ENCODE peak calls at places on chromosomes 16 and 17, in eight cellular contexts. F is kidney epithelial cell, P is GM06990, N is tibial artery, Y is body of pancreas, W is upper lobe of right lung, Q is AG04449, R is spleen. C is an unnamed sample.

GRCh38 chr16:11076259-11077018 is 132.1 kb downstream of the CLEC16A start:
- DNase-seq in F (no peak), P (peak; percentile 67), N (no peak), Y (no peak), W (no peak), Q (no peak), R (no peak), C (no peak)

GRCh38 chr16:30184430-30185140 is 1.2 kb downstream of the CORO1A start:
- DNase-seq in F (no peak), P (no peak), N (no peak), Y (peak; percentile 21), W (peak; percentile 70), Q (no peak), R (peak; percentile 94), C (no peak)

GRCh38 chr16:82358601-82359221 is 188.7 kb upstream of the MPHOSPH6 start:
- DNase-seq in F (no peak), P (no peak), N (no peak), Y (no peak), W (no peak), Q (no peak), R (no peak), C (no peak)

GRCh38 chr16:69127966-69128510 is 4.3 kb downstream of the CHTF8 start:
- DNase-seq in F (no peak), P (no peak), N (no peak), Y (no peak), W (peak; percentile 21), Q (no peak), R (no peak), C (no peak)

GRCh38 chr17:31841850-31842415 is 17.1 kb downstream of the COPRS start:
- DNase-seq in F (no peak), P (no peak), N (no peak), Y (peak; percentile 24), W (no peak), Q (no peak), R (no peak), C (no peak)

GRCh38 chr17:46770439-46770817 is 48.1 kb downstream of the WNT3 start:
- DNase-seq in F (no peak), P (no peak), N (no peak), Y (no peak), W (no peak), Q (no peak), R (no peak), C (no peak)

GRCh38 chr17:36019423-36019822 is 1.7 kb upstream of the CCL23 start:
- DNase-seq in F (no peak), P (no peak), N (no peak), Y (no peak), W (no peak), Q (no peak), R (no peak), C (no peak)

GRCh38 chr16:79713609-79714309 is 113.2 kb upstream of the MAF start:
- DNase-seq in F (no peak), P (no peak), N (no peak), Y (no peak), W (no peak), Q (no peak), R (no peak), C (no peak)

GRCh38 chr16:85473326-85473725 is 139.8 kb upstream of the GSE1 start:
- DNase-seq in F (no peak), P (no peak), N (no peak), Y (no peak), W (no peak), Q (no peak), R (no peak), C (no peak)

GRCh38 chr16:61050547-61050946 is 985.7 kb downstream of the CDH8 start:
- DNase-seq in F (no peak), P (peak; percentile 0), N (no peak), Y (no peak), W (peak; percentile 47), Q (no peak), R (no peak), C (no peak)

GRCh38 chr17:82246365-82247174 is 17.7 kb downstream of the SLC16A3 start:
- DNase-seq in F (no peak), P (no peak), N (no peak), Y (no peak), W (no peak), Q (no peak), R (peak; percentile 76), C (no peak)

GRCh38 chr17:8859029-8859803 is 8.3 kb downstream of the PIK3R6 start:
- DNase-seq in F (no peak), P (peak; percentile 64), N (peak; percentile 47), Y (no peak), W (peak; percentile 78), Q (no peak), R (no peak), C (no peak)

GRCh38 chr16:88618182-88618955 is 20.0 kb upstream of the IL17C start:
- DNase-seq in F (no peak), P (no peak), N (no peak), Y (peak; percentile 63), W (no peak), Q (no peak), R (no peak), C (no peak)

DNA sequence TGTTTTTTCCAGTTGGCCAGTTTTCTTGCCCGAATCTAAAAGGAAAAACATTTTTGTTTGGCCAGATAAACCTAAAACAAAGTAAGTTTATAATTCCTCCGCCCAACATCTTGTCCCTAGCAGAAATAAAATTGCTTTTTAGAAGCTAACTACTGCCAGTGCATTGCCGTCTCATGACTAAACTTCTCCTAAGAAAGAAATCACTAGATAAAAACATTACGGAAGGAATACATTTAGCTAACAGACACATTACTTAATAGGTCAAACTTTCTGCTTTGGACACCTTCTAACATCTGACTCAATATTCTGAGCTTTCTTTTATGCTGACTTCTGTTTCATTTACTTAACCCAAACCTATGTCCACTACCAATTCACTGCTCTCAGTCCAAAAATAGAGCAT is 36.2 kb downstream of the FBXL20 start:
- DNase-seq in F (no peak), P (no peak), N (no peak), Y (no peak), W (no peak), Q (no peak), R (no peak), C (no peak)
- H3K4me3 ChIP-seq in F (no peak overlapping the region), P (no peak overlapping the region), N (no peak overlapping the region), Y (no peak overlapping the region), W (no peak overlapping the region), Q (no peak overlapping the region), R (no peak overlapping the region), C (peak overlapping the region; percentile 59)

DNA sequence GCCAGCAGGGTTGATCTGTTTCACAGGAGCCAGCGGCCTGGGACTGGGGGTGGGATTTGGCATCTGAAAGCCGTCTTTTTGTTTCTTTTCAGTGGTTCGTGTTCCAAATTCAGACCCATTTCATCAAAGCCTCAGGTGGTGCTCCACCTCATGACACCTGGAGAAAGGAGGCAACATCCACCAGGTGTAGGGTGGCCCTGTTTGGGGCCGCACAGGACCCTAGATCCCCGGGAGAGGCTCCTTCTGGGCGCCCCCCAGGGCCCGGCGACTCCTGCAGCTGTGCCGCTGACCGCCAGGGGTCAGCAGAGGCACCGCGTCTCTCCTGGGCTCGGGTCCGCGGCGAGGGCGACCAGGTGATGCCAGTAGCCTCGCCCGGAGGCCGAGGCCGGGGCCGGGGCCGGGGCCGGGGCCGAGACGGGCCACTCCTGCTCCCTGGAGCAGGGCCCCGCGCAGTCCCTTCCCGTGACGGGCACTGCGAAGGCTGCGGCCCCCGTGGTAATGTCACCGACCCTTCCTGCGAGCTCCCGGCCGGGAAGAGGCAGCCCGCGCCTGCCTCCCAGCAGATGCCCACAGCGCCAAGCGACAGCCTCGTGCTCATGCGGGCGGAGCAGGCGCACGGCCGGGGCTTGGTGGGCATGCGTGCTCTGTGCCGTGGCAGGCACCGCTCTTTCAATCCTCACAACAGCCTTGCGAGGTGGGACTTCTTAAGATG is 118.6 kb downstream of the C16orf78 start:
- DNase-seq in F (no peak), P (no peak), N (peak; percentile 69), Y (peak; percentile 48), W (peak; percentile 72), Q (no peak), R (peak; percentile 83), C (no peak)
- H3K4me3 ChIP-seq in F (no peak overlapping the region), P (no peak overlapping the region), N (peak overlapping the region; percentile 39), Y (no peak overlapping the region), W (peak overlapping the region; percentile 14), Q (no peak overlapping the region), R (peak overlapping the region; percentile 29), C (peak overlapping the region; percentile 66)

GRCh38 chr17:65594585-65594940 is 33.1 kb upstream of the AXIN2 start:
- DNase-seq in F (no peak), P (no peak), N (no peak), Y (no peak), W (no peak), Q (no peak), R (no peak), C (no peak)

GRCh38 chr17:65595071-65595655 is 33.7 kb upstream of the AXIN2 start:
- DNase-seq in F (no peak), P (no peak), N (no peak), Y (no peak), W (no peak), Q (no peak), R (no peak), C (no peak)

GRCh38 chr17:65592131-65592965 is 30.9 kb upstream of the AXIN2 start:
- DNase-seq in F (no peak), P (no peak), N (no peak), Y (no peak), W (no peak), Q (no peak), R (no peak), C (no peak)

GRCh38 chr17:65593870-65594584 is 32.6 kb upstream of the AXIN2 start:
- DNase-seq in F (no peak), P (no peak), N (no peak), Y (no peak), W (no peak), Q (no peak), R (no peak), C (no peak)

GRCh38 chr17:65593092-65593869 is 31.8 kb upstream of the AXIN2 start:
- DNase-seq in F (no peak), P (no peak), N (no peak), Y (no peak), W (no peak), Q (no peak), R (no peak), C (no peak)
- H3K4me3 ChIP-seq in F (no peak overlapping the region), P (no peak overlapping the region), N (no peak overlapping the region), Y (no peak overlapping the region), W (no peak overlapping the region), Q (peak overlapping the region; percentile 43), R (no peak overlapping the region), C (no peak overlapping the region)

GRCh38 chr17:62750502-62751349 is 57.4 kb downstream of the MARCHF10 start:
- DNase-seq in F (peak; percentile 31), P (no peak), N (no peak), Y (peak; percentile 26), W (no peak), Q (no peak), R (no peak), C (no peak)
- H3K4me3 ChIP-seq in F (peak overlapping the region; percentile 19), P (no peak overlapping the region), N (no peak overlapping the region), Y (no peak overlapping the region), W (no peak overlapping the region), Q (no peak overlapping the region), R (no peak overlapping the region), C (no peak overlapping the region)

DNA sequence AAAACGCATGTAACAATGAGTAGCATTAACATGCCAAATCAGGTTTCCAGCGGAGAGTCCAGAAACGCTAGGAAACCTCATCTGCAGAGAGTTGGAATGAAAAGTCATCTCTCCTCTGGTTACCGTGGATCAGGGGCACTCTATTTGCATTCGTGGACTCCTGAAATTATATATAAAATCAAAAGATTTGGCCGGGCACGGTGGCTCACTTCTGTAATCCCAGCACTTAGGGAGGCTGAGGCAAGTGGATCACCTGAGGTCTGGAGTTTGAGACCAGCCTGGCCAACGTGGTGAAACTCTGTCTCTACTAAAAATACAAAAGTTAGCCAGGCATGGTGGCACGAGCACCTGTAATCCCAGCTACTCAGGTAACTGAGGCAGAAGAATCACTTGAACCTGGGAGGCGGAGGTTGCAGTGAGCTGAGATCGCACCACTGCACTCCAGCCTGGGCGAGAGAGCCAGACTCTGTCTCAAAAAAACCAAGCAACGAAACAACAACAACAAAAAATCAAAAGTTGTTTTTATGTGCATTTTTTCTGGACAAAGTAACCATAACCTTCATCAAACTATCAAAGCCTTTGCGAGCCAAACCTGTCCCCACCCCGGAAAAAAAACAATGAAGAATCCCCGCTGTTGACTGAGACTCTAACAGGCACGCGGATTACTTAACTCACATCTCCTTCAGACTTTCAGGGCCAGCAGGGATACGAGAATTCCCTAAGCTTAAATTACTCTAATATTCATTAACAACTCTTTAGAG is 79.7 kb upstream of the CREBBP start:
- DNase-seq in F (no peak), P (no peak), N (no peak), Y (no peak), W (no peak), Q (no peak), R (no peak), C (no peak)
- H3K4me3 ChIP-seq in F (peak overlapping the region; percentile 22), P (no peak overlapping the region), N (peak overlapping the region; percentile 51), Y (no peak overlapping the region), W (peak overlapping the region; percentile 47), Q (peak overlapping the region; percentile 52), R (peak overlapping the region; percentile 18), C (peak overlapping the region; percentile 76)